ENCODE peak calls at places on chromosomes 16 and 17, in four cellular contexts. K is HFFc6, W is neural crest cell, O is tibial artery. L is an unnamed sample.

GRCh38 chr17:58120195-58120822 is 27.9 kb upstream of the OR4D1 start:
- DNase-seq in K (peak; percentile 24), W (peak; percentile 57), O (no peak), L (no peak)

GRCh38 chr17:57458718-57459285 is 202.5 kb downstream of the MSI2 start:
- DNase-seq in K (no peak), W (no peak), O (no peak), L (no peak)

GRCh38 chr17:4256952-4257351 is 6.8 kb downstream of the ANKFY1 start:
- DNase-seq in K (no peak), W (no peak), O (no peak), L (no peak)

GRCh38 chr17:37710344-37710886 is 34.4 kb downstream of the HNF1B start:
- DNase-seq in K (no peak), W (peak; percentile 41), O (no peak), L (no peak)

GRCh38 chr17:37182786-37183185 is 193.0 kb upstream of the C17orf78 start:
- DNase-seq in K (no peak), W (no peak), O (no peak), L (no peak)

GRCh38 chr17:29061036-29061435 is 18.1 kb downstream of the PIPOX start:
- DNase-seq in K (no peak), W (no peak), O (no peak), L (no peak)

GRCh38 chr17:27616414-27616813 is 14.6 kb upstream of the LGALS9 start:
- DNase-seq in K (no peak), W (no peak), O (no peak), L (no peak)

GRCh38 chr16:71895679-71896385 is 501 bp downstream of the IST1 start:
- DNase-seq in K (peak; percentile 26), W (no peak), O (no peak), L (no peak)

GRCh38 chr17:78923660-78924453 is 1.3 kb downstream of the TIMP2 start:
- DNase-seq in K (no peak), W (no peak), O (peak; percentile 85), L (no peak)

GRCh38 chr16:21628772-21629171 is 23.6 kb downstream of the IGSF6 start:
- DNase-seq in K (peak; percentile 77), W (no peak), O (no peak), L (no peak)

GRCh38 chr17:42283241-42284019 is 4.9 kb upstream of the STAT5A start:
- DNase-seq in K (no peak), W (no peak), O (no peak), L (peak; percentile 18)

GRCh38 chr16:27273670-27274522 is 5.3 kb upstream of the NSMCE1 start:
- DNase-seq in K (peak; percentile 47), W (no peak), O (no peak), L (no peak)

GRCh38 chr17:28348979-28349378 is 8.3 kb downstream of the POLDIP2 start:
- DNase-seq in K (no peak), W (no peak), O (no peak), L (no peak)

GRCh38 chr16:3577302-3577752 is at the start of gene NLRC3:
- DNase-seq in K (no peak), W (no peak), O (no peak), L (no peak)

GRCh38 chr17:46167267-46167666 is 26.0 kb downstream of the KANSL1 start:
- DNase-seq in K (no peak), W (no peak), O (no peak), L (no peak)

GRCh38 chr17:78862073-78863023 is 21.7 kb upstream of the USP36 start:
- DNase-seq in K (peak; percentile 97), W (no peak), O (peak; percentile 97), L (peak; percentile 85)

GRCh38 chr17:63496177-63496576 is 19.3 kb downstream of the ACE start:
- DNase-seq in K (no peak), W (no peak), O (no peak), L (no peak)

GRCh38 chr16:86195863-86196630 is 297.1 kb downstream of the IRF8 start:
- DNase-seq in K (no peak), W (peak; percentile 12), O (no peak), L (no peak)

GRCh38 chr16:59478806-59479205 is 744.7 kb upstream of the GOT2 start:
- DNase-seq in K (no peak), W (no peak), O (no peak), L (no peak)

GRCh38 chr17:58204796-58205195 is 12.3 kb downstream of the EPX start:
- DNase-seq in K (no peak), W (no peak), O (no peak), L (no peak)

GRCh38 chr17:77491921-77492445 is 351.2 kb downstream of the SEC14L1 start:
- DNase-seq in K (no peak), W (no peak), O (peak; percentile 67), L (no peak)

GRCh38 chr17:41593306-41594095 is 6.8 kb upstream of the KRT14 start:
- DNase-seq in K (no peak), W (no peak), O (no peak), L (no peak)

GRCh38 chr16:8924214-8924613 is 39.5 kb downstream of the USP7 start:
- DNase-seq in K (no peak), W (no peak), O (no peak), L (no peak)

GRCh38 chr16:3070608-3071111 is 5.2 kb downstream of the IL32 start:
- DNase-seq in K (no peak), W (no peak), O (no peak), L (no peak)

GRCh38 chr17:33980193-33980592 is 274.9 kb upstream of the CCL2 start:
- DNase-seq in K (no peak), W (no peak), O (no peak), L (no peak)

GRCh38 chr17:57655564-57655963 is 89.5 kb downstream of the CCDC182 start:
- DNase-seq in K (no peak), W (no peak), O (no peak), L (no peak)

GRCh38 chr17:41738077-41738800 is 3.8 kb upstream of the HAP1 start:
- DNase-seq in K (peak; percentile 54), W (peak; percentile 87), O (peak; percentile 81), L (peak; percentile 86)

GRCh38 chr17:48795444-48796162 is 21.4 kb downstream of the TTLL6 start:
- DNase-seq in K (peak; percentile 73), W (no peak), O (peak; percentile 60), L (no peak)

GRCh38 chr16:1105888-1106620 is 10.0 kb upstream of the C1QTNF8 start:
- DNase-seq in K (peak; percentile 20), W (peak; percentile 76), O (peak; percentile 81), L (no peak)

GRCh38 chr17:27526603-27527002 is 70.4 kb downstream of the KSR1 start:
- DNase-seq in K (peak; percentile 16), W (no peak), O (no peak), L (no peak)

DNA sequence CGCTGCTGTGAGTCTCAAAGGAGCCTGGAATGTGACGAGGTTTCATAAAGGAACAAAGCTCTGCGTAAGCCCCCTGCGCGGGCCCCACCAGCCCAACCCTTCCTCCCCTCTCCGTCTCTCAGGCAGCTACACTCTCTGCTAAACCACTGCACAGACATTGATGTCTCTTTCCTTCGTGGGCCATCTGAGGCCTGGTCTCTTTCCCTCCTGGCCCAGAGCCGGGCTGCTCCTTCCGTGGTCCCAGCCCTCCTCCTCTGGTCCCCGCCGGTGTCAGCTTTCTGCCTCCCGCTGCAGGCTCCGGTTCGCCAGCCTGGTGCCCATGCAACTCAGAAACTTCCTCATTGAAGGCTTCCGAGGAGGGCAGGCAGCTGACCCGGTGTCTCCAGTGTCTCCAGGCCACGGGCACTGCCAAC is 7.4 kb downstream of the SCARF1 start:
- DNase-seq in K (no peak), W (no peak), O (no peak), L (no peak)
- TF ChIP-seq CTCF in K (no peak), W (no peak), O (no peak), L (no peak)

GRCh38 chr16:58345574-58346354 is 46.5 kb upstream of the GINS3 start:
- DNase-seq in K (no peak), W (no peak), O (no peak), L (no peak)
- TF ChIP-seq CTCF in K (peak; percentile 70), W (peak; percentile 51), O (no peak), L (no peak)

DNA sequence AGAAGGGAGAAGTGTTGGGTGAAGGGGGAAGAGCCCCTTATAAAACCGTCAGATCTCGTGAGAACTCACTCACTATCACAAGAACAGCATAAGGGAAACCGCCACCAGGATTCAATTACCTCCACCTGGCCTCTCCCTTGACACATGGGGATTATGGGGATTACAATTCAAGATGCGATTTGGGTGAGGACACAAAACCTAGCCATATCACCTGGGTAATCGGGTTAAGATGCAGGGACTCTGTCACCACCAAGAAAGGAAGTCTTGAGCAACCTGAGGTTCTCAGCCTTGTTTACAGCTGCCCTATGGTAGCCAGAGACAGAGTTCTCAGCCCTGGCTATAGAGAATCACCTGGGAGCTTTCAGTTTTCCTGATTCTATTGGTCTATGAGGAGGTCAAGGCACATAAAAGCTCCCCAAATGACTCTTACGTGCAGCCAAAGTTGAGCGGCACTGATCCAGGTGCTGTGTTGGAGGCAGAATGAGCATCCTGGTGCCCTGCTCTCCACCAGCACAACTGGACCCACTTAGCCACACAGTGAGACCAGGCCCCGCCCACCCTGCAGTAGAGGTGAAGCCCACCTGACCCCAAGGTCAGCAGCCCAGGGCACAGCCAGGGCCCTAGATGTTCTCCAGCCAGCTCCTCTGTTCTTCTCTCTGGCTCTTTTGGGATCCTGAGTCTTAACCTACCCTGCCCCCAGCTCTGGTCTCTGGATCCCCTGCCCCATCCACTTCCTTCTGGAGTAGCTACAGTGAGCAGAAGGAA is 138.5 kb upstream of the CDH5 start:
- DNase-seq in K (no peak), W (no peak), O (peak; percentile 48), L (no peak)
- TF ChIP-seq CTCF in K (no peak), W (no peak), O (no peak), L (no peak)

GRCh38 chr16:30030841-30031413 is at the start of gene TLCD3B:
- DNase-seq in K (no peak), W (no peak), O (no peak), L (no peak)

GRCh38 chr16:30031477-30031918 is 427 bp upstream of the TLCD3B start:
- DNase-seq in K (no peak), W (no peak), O (no peak), L (no peak)

GRCh38 chr16:30030011-30030685 is 923 bp downstream of the TLCD3B start:
- DNase-seq in K (no peak), W (no peak), O (no peak), L (no peak)

GRCh38 chr16:30033270-30033669 is 2.2 kb upstream of the TLCD3B start:
- DNase-seq in K (no peak), W (no peak), O (no peak), L (no peak)

DNA sequence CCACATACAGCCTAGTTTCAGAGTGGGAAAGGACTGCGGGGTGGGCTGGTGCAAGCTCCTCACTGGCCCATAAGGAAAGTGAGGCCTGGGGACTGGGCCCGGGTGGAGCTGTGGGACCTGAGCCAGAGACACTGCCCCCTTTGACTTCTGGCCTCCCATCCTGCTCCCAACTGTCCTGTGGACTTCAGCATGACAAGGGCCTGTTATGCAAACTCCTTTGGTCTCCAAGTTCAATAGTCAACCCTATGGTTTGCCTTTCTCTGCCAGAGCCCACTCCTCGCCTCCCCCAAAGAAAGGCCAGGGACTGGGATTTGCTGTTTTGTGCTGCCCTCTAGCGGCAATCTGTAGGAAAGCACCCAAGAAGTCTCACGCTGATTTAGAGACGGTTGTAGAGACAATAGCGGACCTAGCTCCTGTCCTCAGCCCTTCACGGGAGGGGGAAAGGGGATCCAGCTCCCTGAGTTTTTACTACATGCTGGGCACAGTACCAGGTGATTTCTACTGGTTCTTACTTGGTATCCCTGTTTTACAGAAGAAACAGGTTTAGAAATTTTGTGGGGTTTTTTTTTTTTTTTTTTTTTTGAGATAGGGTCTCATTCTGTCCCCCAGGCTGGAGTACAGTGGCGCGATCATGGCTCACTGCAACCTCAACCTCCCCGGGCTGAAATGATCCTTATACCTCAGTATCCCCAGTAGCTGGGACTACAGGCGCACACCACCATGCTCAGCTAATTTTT is 1.2 kb upstream of the TLCD3B start:
- DNase-seq in K (peak; percentile 45), W (peak; percentile 77), O (no peak), L (no peak)
- TF ChIP-seq CTCF in K (peak; percentile 94), W (peak; percentile 87), O (peak; percentile 61), L (peak; percentile 32)

GRCh38 chr16:67544329-67544841 is 15.8 kb downstream of the RIPOR1 start:
- DNase-seq in K (no peak), W (no peak), O (no peak), L (no peak)
- TF ChIP-seq CTCF in K (peak; percentile 59), W (no peak), O (no peak), L (no peak)

L was measured in omental fat pad.